ENCODE peak calls at places on chromosomes 2 and 18, in seven cellular contexts. M is H9, C is IMR-90, V is H1, J is mesenchymal stem cell, B is mesendoderm, I is neuronal stem cell. O is an unnamed sample.

GRCh38 chr2:238081150-238081549 is 19.0 kb upstream of the ESPNL start:
- DNase-seq in M (no peak), I (no peak), C (no peak), V (no peak), B (no peak), J (no peak), O (no peak)

GRCh38 chr18:59719533-59720325 is 22.5 kb upstream of the CCBE1 start:
- DNase-seq in J (peak; percentile 29), M (no peak), I (no peak), V (no peak), C (peak; percentile 88), B (no peak), O (no peak)

GRCh38 chr2:71605173-71605641 is 151.8 kb downstream of the DYSF start:
- DNase-seq in C (no peak), V (peak; percentile 42), J (no peak), M (peak; percentile 18), I (no peak), B (no peak), O (no peak)

GRCh38 chr18:48860276-48861180 is 90.2 kb downstream of the SMAD7 start:
- DNase-seq in J (no peak), M (no peak), C (no peak), V (peak; percentile 82), I (peak; percentile 82), B (peak; percentile 86), O (no peak)

GRCh38 chr2:211724933-211725332 is 813.7 kb downstream of the ERBB4 start:
- DNase-seq in J (no peak), C (no peak), M (no peak), V (no peak), I (no peak), B (no peak), O (no peak)

GRCh38 chr2:48912110-48912509 is 156.6 kb upstream of the LHCGR start:
- DNase-seq in M (no peak), B (peak; percentile 44), V (no peak), J (no peak), C (no peak), I (no peak), O (no peak)

GRCh38 chr2:14567561-14567960 is 65.0 kb upstream of the LRATD1 start:
- DNase-seq in I (no peak), J (no peak), V (no peak), M (no peak), B (no peak), C (peak; percentile 27), O (no peak)

GRCh38 chr2:62216616-62217015 is 20.7 kb downstream of the B3GNT2 start:
- DNase-seq in B (no peak), V (no peak), I (no peak), C (peak; percentile 92), J (peak; percentile 95), M (no peak), O (no peak)

GRCh38 chr2:201057089-201057499 is 14.4 kb downstream of the HYCC2 start:
- DNase-seq in B (no peak), M (no peak), V (no peak), C (peak; percentile 29), I (no peak), J (peak; percentile 50), O (no peak)

GRCh38 chr2:83142934-83143333 is 1316.1 kb downstream of the SUCLG1 start:
- DNase-seq in B (no peak), M (no peak), J (no peak), I (no peak), V (no peak), C (no peak), O (no peak)

GRCh38 chr2:96788393-96789244 is 27.4 kb upstream of the CNNM3 start:
- DNase-seq in C (peak; percentile 15), V (no peak), M (no peak), I (no peak), B (no peak), J (peak; percentile 34), O (no peak)

GRCh38 chr2:80548469-80548868 is 243.9 kb upstream of the LRRTM1 start:
- DNase-seq in I (no peak), C (no peak), J (no peak), M (no peak), B (peak; percentile 6), V (no peak), O (no peak)

GRCh38 chr2:54602736-54603322 is 120.6 kb upstream of the EML6 start:
- DNase-seq in M (no peak), C (peak; percentile 77), J (peak; percentile 52), B (no peak), I (no peak), V (no peak), O (no peak)

GRCh38 chr2:156156580-156156979 is 175.9 kb downstream of the NR4A2 start:
- DNase-seq in J (no peak), C (no peak), V (no peak), I (no peak), M (no peak), B (peak; percentile 22), O (no peak)

GRCh38 chr18:57446322-57446721 is 11.1 kb downstream of the ONECUT2 start:
- DNase-seq in V (peak; percentile 77), B (peak; percentile 53), J (no peak), C (peak; percentile 4), I (no peak), M (peak; percentile 62), O (peak; percentile 45)

GRCh38 chr2:62071126-62071598 is 124.8 kb upstream of the B3GNT2 start:
- DNase-seq in V (no peak), I (no peak), C (no peak), B (peak; percentile 53), J (no peak), M (no peak), O (no peak)

GRCh38 chr2:224141304-224141703 is 102.2 kb upstream of the SERPINE2 start:
- DNase-seq in J (no peak), B (no peak), V (no peak), I (no peak), M (no peak), C (no peak), O (no peak)
- H3K79me1 ChIP-seq in J (no peaks in the 10 kb centered on the region), B (no peaks in the 10 kb centered on the region), V (no peaks in the 10 kb centered on the region), I (no peaks in the 10 kb centered on the region), M (no peaks in the 10 kb centered on the region), C (no peaks in the 10 kb centered on the region), O (peaks cover 8% of the 10 kb centered on the region)

DNA sequence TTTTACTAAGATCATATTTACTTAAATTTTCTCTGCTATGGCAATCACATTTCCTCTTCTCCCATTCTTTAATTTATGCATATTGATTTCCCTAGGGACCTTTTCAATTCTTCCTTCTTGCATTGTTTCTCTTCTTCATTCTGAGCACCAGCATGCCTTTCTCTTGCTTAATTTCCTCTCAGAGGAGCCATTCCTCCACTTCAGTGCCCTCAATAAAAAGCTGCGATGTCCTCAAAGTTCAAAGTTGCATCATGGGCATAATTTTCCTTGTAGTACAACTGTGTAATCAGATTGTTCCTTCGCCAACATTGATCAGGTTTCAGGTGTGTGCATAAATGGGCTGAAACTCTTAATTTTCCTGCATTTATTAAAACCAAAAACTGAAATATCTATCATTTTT is 21.8 kb upstream of the CD226 start:
- DNase-seq in C (no peak), J (no peak), V (no peak), M (no peak), B (no peak), I (no peak), O (no peak)
- H3K79me1 ChIP-seq in C (no peaks in the 10 kb centered on the region), J (no peaks in the 10 kb centered on the region), V (no peaks in the 10 kb centered on the region), M (no peaks in the 10 kb centered on the region), B (no peaks in the 10 kb centered on the region), I (no peaks in the 10 kb centered on the region), O (no peaks in the 10 kb centered on the region)

DNA sequence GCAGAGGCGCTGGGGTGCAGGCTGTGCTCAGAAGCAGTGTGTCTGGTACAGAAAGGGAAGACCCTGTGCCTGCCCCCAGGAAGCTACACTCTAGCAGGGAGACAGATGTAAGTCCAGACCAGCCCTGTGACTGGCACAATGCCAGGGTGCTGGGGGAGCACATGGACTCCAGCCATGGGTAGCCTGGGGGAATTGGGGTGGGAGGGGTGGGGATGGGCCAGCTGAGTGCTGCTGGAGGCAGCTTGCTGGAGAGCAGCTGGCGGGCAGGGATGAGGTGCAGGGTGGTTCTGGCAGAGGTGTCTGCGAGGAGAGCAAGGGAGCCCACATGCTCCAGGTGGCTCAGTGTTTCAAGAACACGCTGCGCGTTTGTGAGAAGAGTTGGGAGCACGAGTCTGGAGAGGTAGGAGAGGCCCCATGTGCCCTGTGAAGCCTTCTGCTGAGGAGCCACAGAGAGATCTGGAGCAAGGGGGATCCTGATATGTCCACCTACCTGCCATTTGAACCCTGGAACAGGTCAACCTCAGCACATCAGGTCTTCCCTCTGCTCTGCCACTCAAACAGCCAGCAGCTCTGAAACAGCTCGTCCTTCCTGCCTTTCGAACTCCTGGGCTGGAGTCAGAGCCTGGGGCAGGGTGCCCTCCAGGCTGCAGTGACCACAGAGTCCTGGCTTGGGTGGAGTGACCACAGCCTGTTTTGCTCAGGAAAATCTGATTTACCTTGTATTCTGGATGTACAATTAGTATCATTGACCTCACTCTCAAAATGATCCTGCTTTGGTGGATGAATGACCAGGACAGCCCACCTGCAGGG is 15.1 kb downstream of the ALLC start:
- DNase-seq in M (no peak), I (no peak), V (no peak), B (no peak), C (no peak), J (no peak), O (no peak)
- H3K79me1 ChIP-seq in M (no peaks in the 10 kb centered on the region), I (no peaks in the 10 kb centered on the region), V (no peaks in the 10 kb centered on the region), B (no peaks in the 10 kb centered on the region), C (no peaks in the 10 kb centered on the region), J (no peaks in the 10 kb centered on the region), O (no peaks in the 10 kb centered on the region)

GRCh38 chr2:56313541-56313940 is 129.8 kb downstream of the CCDC85A start:
- DNase-seq in I (no peak), J (no peak), V (no peak), C (no peak), M (no peak), B (peak; percentile 25), O (no peak)
- H3K79me1 ChIP-seq in I (no peaks in the 10 kb centered on the region), J (no peaks in the 10 kb centered on the region), V (no peaks in the 10 kb centered on the region), C (no peaks in the 10 kb centered on the region), M (no peaks in the 10 kb centered on the region), B (no peaks in the 10 kb centered on the region), O (no peaks in the 10 kb centered on the region)

DNA sequence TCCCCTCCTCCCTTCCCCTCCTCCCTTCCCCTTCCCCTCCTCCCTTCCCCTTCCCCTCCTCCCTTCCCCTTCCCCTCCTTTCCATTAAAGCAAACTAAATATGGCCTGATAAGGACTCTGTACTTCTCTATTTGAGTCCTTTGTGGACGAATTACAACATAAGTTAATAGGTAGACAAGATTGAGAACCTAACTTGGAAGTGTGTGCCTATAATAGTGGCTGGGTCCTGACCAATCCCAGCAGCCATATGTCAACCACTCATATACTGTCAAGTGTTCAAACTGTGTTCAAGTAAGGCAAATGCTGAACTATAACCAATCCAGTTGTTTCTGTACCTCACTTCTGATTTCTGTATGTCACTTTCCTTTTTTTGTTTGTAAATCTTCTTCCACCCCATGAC is 97.1 kb upstream of the RBMS1 start:
- DNase-seq in I (no peak), M (no peak), B (no peak), C (no peak), J (peak; percentile 34), V (no peak), O (no peak)
- H3K79me1 ChIP-seq in I (no peaks in the 10 kb centered on the region), M (no peaks in the 10 kb centered on the region), B (no peaks in the 10 kb centered on the region), C (no peaks in the 10 kb centered on the region), J (no peaks in the 10 kb centered on the region), V (no peaks in the 10 kb centered on the region), O (peaks cover 3% of the 10 kb centered on the region)